ENCODE peak calls at places on chromosome 21, in six cellular contexts. One of them, this sample, is unnamed.
A peak's percentile ranks its signal among the peaks of the same experiment; 100 is the strongest.

GRCh38 chr21:41564871-41565281 is 56.9 kb upstream of the TMPRSS2 start:
- DNase-seq in cardiac muscle cell: peak; percentile 93
- DNase-seq in neural progenitor cell: no peak
- DNase-seq in body of pancreas: peak; percentile 63
- DNase-seq in A172: peak; percentile 71
- DNase-seq in head of caudate nucleus: no peak
- DNase-seq in this sample: no peak

GRCh38 chr21:20110368-20110767 is 887.8 kb upstream of the NCAM2 start:
- DNase-seq in cardiac muscle cell: no peak
- DNase-seq in neural progenitor cell: no peak
- DNase-seq in body of pancreas: no peak
- DNase-seq in A172: no peak
- DNase-seq in head of caudate nucleus: no peak
- DNase-seq in this sample: no peak

GRCh38 chr21:32140212-32141008 is 138.4 kb downstream of the MIS18A start:
- DNase-seq in cardiac muscle cell: no peak
- DNase-seq in neural progenitor cell: no peak
- DNase-seq in body of pancreas: no peak
- DNase-seq in A172: no peak
- DNase-seq in head of caudate nucleus: no peak
- DNase-seq in this sample: no peak

GRCh38 chr21:45736705-45737484 is 93.4 kb downstream of the PCBP3 start:
- DNase-seq in cardiac muscle cell: no peak
- DNase-seq in neural progenitor cell: no peak
- DNase-seq in body of pancreas: no peak
- DNase-seq in A172: no peak
- DNase-seq in head of caudate nucleus: no peak
- DNase-seq in this sample: no peak

GRCh38 chr21:40208960-40209359 is 341.7 kb downstream of the PCP4 start:
- DNase-seq in cardiac muscle cell: no peak
- DNase-seq in neural progenitor cell: no peak
- DNase-seq in body of pancreas: no peak
- DNase-seq in A172: no peak
- DNase-seq in head of caudate nucleus: no peak
- DNase-seq in this sample: no peak

GRCh38 chr21:41396452-41397107 is 29.5 kb upstream of the MX1 start:
- DNase-seq in cardiac muscle cell: peak; percentile 63
- DNase-seq in neural progenitor cell: peak; percentile 20
- DNase-seq in body of pancreas: no peak
- DNase-seq in A172: peak; percentile 19
- DNase-seq in head of caudate nucleus: no peak
- DNase-seq in this sample: no peak

GRCh38 chr21:39094847-39095525 is 88.3 kb downstream of the PSMG1 start:
- DNase-seq in cardiac muscle cell: peak; percentile 97
- DNase-seq in neural progenitor cell: no peak
- DNase-seq in body of pancreas: no peak
- DNase-seq in A172: peak; percentile 91
- DNase-seq in head of caudate nucleus: no peak
- DNase-seq in this sample: no peak

GRCh38 chr21:25638634-25639166 is 358 bp upstream of the JAM2 start:
- DNase-seq in cardiac muscle cell: peak; percentile 50
- DNase-seq in neural progenitor cell: no peak
- DNase-seq in body of pancreas: no peak
- DNase-seq in A172: no peak
- DNase-seq in head of caudate nucleus: no peak
- DNase-seq in this sample: no peak

GRCh38 chr21:45125347-45125746 is 51.0 kb downstream of the ADARB1 start:
- DNase-seq in cardiac muscle cell: no peak
- DNase-seq in neural progenitor cell: no peak
- DNase-seq in body of pancreas: no peak
- DNase-seq in A172: no peak
- DNase-seq in head of caudate nucleus: no peak
- DNase-seq in this sample: no peak

GRCh38 chr21:36428789-36429671 is 43.8 kb downstream of the CHAF1B start:
- DNase-seq in cardiac muscle cell: no peak
- DNase-seq in neural progenitor cell: no peak
- DNase-seq in body of pancreas: no peak
- DNase-seq in A172: no peak
- DNase-seq in head of caudate nucleus: no peak
- DNase-seq in this sample: no peak

GRCh38 chr21:45260191-45260795 is 27.4 kb downstream of the POFUT2 start:
- DNase-seq in cardiac muscle cell: no peak
- DNase-seq in neural progenitor cell: no peak
- DNase-seq in body of pancreas: no peak
- DNase-seq in A172: no peak
- DNase-seq in head of caudate nucleus: no peak
- DNase-seq in this sample: no peak

GRCh38 chr21:34878501-34878900 is 170.6 kb downstream of the RUNX1 start:
- DNase-seq in cardiac muscle cell: no peak
- DNase-seq in neural progenitor cell: no peak
- DNase-seq in body of pancreas: peak; percentile 41
- DNase-seq in A172: no peak
- DNase-seq in head of caudate nucleus: no peak
- DNase-seq in this sample: no peak

GRCh38 chr21:44957901-44958451 is 18.1 kb downstream of the SLX9 start:
- DNase-seq in cardiac muscle cell: no peak
- DNase-seq in neural progenitor cell: no peak
- DNase-seq in body of pancreas: no peak
- DNase-seq in A172: no peak
- DNase-seq in head of caudate nucleus: no peak
- DNase-seq in this sample: no peak

GRCh38 chr21:35849131-35849530 is 211.2 kb downstream of the SETD4 start:
- DNase-seq in cardiac muscle cell: peak; percentile 68
- DNase-seq in neural progenitor cell: no peak
- DNase-seq in body of pancreas: no peak
- DNase-seq in A172: no peak
- DNase-seq in head of caudate nucleus: no peak
- DNase-seq in this sample: no peak

GRCh38 chr21:32306021-32306780 is 7.5 kb downstream of the MRAP start:
- DNase-seq in cardiac muscle cell: peak; percentile 22
- DNase-seq in neural progenitor cell: peak; percentile 91
- DNase-seq in body of pancreas: no peak
- DNase-seq in A172: no peak
- DNase-seq in head of caudate nucleus: peak; percentile 76
- DNase-seq in this sample: no peak